ENCODE peak calls at places on chromosomes 7 and 10, in seven cellular contexts. One of them, this sample, is unnamed.

GRCh38 chr10:111344804-111345203 is 268.0 kb downstream of the ADRA2A start:
- DNase-seq in IMR-90: no peak
- DNase-seq in PC-3: no peak
- DNase-seq in psoas muscle: no peak
- DNase-seq in testis: no peak
- DNase-seq in esophagus squamous epithelium: no peak
- DNase-seq in gastrocnemius medialis: no peak
- DNase-seq in this sample: peak; percentile 55

GRCh38 chr10:79293841-79294705 is 53.2 kb upstream of the PPIF start:
- DNase-seq in IMR-90: peak; percentile 72
- DNase-seq in PC-3: peak; percentile 100
- DNase-seq in psoas muscle: no peak
- DNase-seq in testis: peak; percentile 34
- DNase-seq in esophagus squamous epithelium: no peak
- DNase-seq in gastrocnemius medialis: no peak
- DNase-seq in this sample: no peak

GRCh38 chr7:11748884-11749283 is 83.1 kb downstream of the THSD7A start:
- DNase-seq in IMR-90: no peak
- DNase-seq in PC-3: peak; percentile 3
- DNase-seq in psoas muscle: no peak
- DNase-seq in testis: no peak
- DNase-seq in esophagus squamous epithelium: no peak
- DNase-seq in gastrocnemius medialis: no peak
- DNase-seq in this sample: peak; percentile 33

GRCh38 chr7:96479015-96479645 is 157.2 kb upstream of the SLC25A13 start:
- DNase-seq in IMR-90: no peak
- DNase-seq in PC-3: no peak
- DNase-seq in psoas muscle: no peak
- DNase-seq in testis: no peak
- DNase-seq in esophagus squamous epithelium: no peak
- DNase-seq in gastrocnemius medialis: no peak
- DNase-seq in this sample: no peak

GRCh38 chr10:59905735-59906416 is 480 bp downstream of the CCDC6 start:
- DNase-seq in IMR-90: no peak
- DNase-seq in PC-3: no peak
- DNase-seq in psoas muscle: peak; percentile 23
- DNase-seq in testis: no peak
- DNase-seq in esophagus squamous epithelium: no peak
- DNase-seq in gastrocnemius medialis: no peak
- DNase-seq in this sample: no peak

GRCh38 chr10:12783326-12783725 is 218.2 kb downstream of the CCDC3 start:
- DNase-seq in IMR-90: no peak
- DNase-seq in PC-3: no peak
- DNase-seq in psoas muscle: no peak
- DNase-seq in testis: no peak
- DNase-seq in esophagus squamous epithelium: no peak
- DNase-seq in gastrocnemius medialis: no peak
- DNase-seq in this sample: no peak

GRCh38 chr10:114635101-114635500 is 23.0 kb downstream of the ABLIM1 start:
- DNase-seq in IMR-90: no peak
- DNase-seq in PC-3: peak; percentile 40
- DNase-seq in psoas muscle: no peak
- DNase-seq in testis: no peak
- DNase-seq in esophagus squamous epithelium: no peak
- DNase-seq in gastrocnemius medialis: no peak
- DNase-seq in this sample: no peak

GRCh38 chr10:33015798-33016547 is 57.9 kb upstream of the ITGB1 start:
- DNase-seq in IMR-90: peak; percentile 86
- DNase-seq in PC-3: peak; percentile 44
- DNase-seq in psoas muscle: no peak
- DNase-seq in testis: no peak
- DNase-seq in esophagus squamous epithelium: no peak
- DNase-seq in gastrocnemius medialis: no peak
- DNase-seq in this sample: no peak

GRCh38 chr7:96719164-96719563 is 9.5 kb upstream of the SEM1 start:
- DNase-seq in IMR-90: no peak
- DNase-seq in PC-3: no peak
- DNase-seq in psoas muscle: no peak
- DNase-seq in testis: no peak
- DNase-seq in esophagus squamous epithelium: no peak
- DNase-seq in gastrocnemius medialis: no peak
- DNase-seq in this sample: peak; percentile 63

GRCh38 chr10:21737061-21737460 is 203.0 kb downstream of the MLLT10 start:
- DNase-seq in IMR-90: no peak
- DNase-seq in PC-3: no peak
- DNase-seq in psoas muscle: no peak
- DNase-seq in testis: no peak
- DNase-seq in esophagus squamous epithelium: no peak
- DNase-seq in gastrocnemius medialis: no peak
- DNase-seq in this sample: no peak

GRCh38 chr10:43606323-43607198 is at the start of gene ZNF485:
- DNase-seq in IMR-90: peak; percentile 64
- DNase-seq in PC-3: peak; percentile 69
- DNase-seq in psoas muscle: peak; percentile 78
- DNase-seq in testis: peak; percentile 87
- DNase-seq in esophagus squamous epithelium: peak; percentile 7
- DNase-seq in gastrocnemius medialis: peak; percentile 54
- DNase-seq in this sample: peak; percentile 87
- TF ChIP-seq CTCF in IMR-90: no peak
- TF ChIP-seq CTCF in PC-3: no peak
- TF ChIP-seq CTCF in psoas muscle: no peak
- TF ChIP-seq CTCF in testis: no peak
- TF ChIP-seq CTCF in esophagus squamous epithelium: no peak
- TF ChIP-seq CTCF in gastrocnemius medialis: no peak
- TF ChIP-seq CTCF in this sample: no peak

DNA sequence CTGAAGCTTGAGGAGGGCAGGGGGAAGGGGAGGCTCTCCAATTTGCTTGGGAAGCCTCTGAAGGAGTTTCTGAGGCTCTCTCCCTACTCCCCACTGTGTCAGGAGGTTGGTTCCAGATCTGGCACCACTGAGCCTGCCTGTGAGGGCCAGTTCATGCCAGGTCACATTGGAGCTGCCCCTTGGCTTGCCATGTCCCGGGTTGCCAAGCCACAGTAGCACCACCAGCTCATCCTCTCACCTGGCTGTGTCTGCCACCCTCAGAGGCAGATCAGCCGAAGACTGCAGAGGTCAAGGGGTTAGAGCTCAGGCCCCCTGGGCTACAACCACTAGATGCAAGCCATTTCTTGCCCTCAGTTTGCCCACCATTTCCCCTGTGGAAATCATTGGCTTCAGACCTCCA is 3.1 kb downstream of the C10orf71 start:
- DNase-seq in IMR-90: no peak
- DNase-seq in PC-3: no peak
- DNase-seq in psoas muscle: no peak
- DNase-seq in testis: no peak
- DNase-seq in esophagus squamous epithelium: no peak
- DNase-seq in gastrocnemius medialis: peak; percentile 57
- DNase-seq in this sample: no peak
- H3K27ac ChIP-seq in IMR-90: no peak overlapping the region
- H3K27ac ChIP-seq in PC-3: no peak overlapping the region
- H3K27ac ChIP-seq in psoas muscle: peak overlapping the region; percentile 99
- H3K27ac ChIP-seq in testis: no peak overlapping the region
- H3K27ac ChIP-seq in esophagus squamous epithelium: no peak overlapping the region
- H3K27ac ChIP-seq in gastrocnemius medialis: peak overlapping the region; percentile 97
- H3K27ac ChIP-seq in this sample: no peak overlapping the region

DNA sequence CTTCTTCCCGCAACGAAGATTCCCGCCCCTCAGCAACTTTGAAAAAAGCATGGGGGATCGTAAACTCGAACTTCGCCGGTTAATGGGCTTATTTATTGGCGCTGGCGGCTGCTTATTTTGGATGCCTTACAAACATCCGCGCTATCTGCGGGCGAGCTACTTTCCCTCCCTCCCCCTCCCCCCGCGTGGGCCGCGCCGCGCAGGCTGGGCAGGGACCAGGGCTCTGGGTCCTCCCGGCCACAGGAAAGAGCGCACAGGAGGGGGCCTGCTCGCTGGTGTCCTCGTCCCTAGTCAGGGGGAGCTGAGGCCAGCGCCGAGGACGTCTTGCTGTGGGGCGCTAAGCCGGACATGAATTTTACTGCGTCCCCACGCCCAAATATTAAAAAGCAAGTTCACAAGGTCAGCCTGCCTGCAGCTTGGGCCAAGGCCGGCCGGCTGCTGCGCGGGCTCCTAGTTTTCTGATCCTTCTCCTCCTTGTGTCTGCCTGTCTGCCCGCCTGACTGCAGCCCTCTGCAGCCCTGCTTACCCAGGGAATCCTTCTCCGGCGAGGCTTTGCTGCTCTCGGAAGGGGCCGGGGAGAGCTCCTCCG is 1.2 kb downstream of the HOXA10 start:
- DNase-seq in IMR-90: no peak
- DNase-seq in PC-3: peak; percentile 87
- DNase-seq in psoas muscle: no peak
- DNase-seq in testis: no peak
- DNase-seq in esophagus squamous epithelium: no peak
- DNase-seq in gastrocnemius medialis: peak; percentile 73
- DNase-seq in this sample: peak; percentile 48
- H3K4me3 ChIP-seq in IMR-90: peak overlapping the region; percentile 38
- H3K4me3 ChIP-seq in PC-3: peak overlapping the region; percentile 84
- H3K4me3 ChIP-seq in psoas muscle: peak overlapping the region; percentile 79
- H3K4me3 ChIP-seq in testis: peak overlapping the region; percentile 39
- H3K4me3 ChIP-seq in esophagus squamous epithelium: peak overlapping the region; percentile 70
- H3K4me3 ChIP-seq in gastrocnemius medialis: peak overlapping the region; percentile 62
- H3K4me3 ChIP-seq in this sample: peak overlapping the region; percentile 43

GRCh38 chr10:131494451-131494850 is 182.9 kb upstream of the TCERG1L start:
- DNase-seq in IMR-90: no peak
- DNase-seq in PC-3: no peak
- DNase-seq in psoas muscle: no peak
- DNase-seq in testis: no peak
- DNase-seq in esophagus squamous epithelium: no peak
- DNase-seq in gastrocnemius medialis: no peak
- DNase-seq in this sample: no peak

GRCh38 chr10:131492211-131492610 is 180.7 kb upstream of the TCERG1L start:
- DNase-seq in IMR-90: no peak
- DNase-seq in PC-3: no peak
- DNase-seq in psoas muscle: no peak
- DNase-seq in testis: no peak
- DNase-seq in esophagus squamous epithelium: no peak
- DNase-seq in gastrocnemius medialis: no peak
- DNase-seq in this sample: no peak

GRCh38 chr10:131495224-131495623 is 183.7 kb upstream of the TCERG1L start:
- DNase-seq in IMR-90: no peak
- DNase-seq in PC-3: no peak
- DNase-seq in psoas muscle: no peak
- DNase-seq in testis: no peak
- DNase-seq in esophagus squamous epithelium: no peak
- DNase-seq in gastrocnemius medialis: no peak
- DNase-seq in this sample: no peak

GRCh38 chr10:131487822-131488221 is 176.3 kb upstream of the TCERG1L start:
- DNase-seq in IMR-90: no peak
- DNase-seq in PC-3: no peak
- DNase-seq in psoas muscle: no peak
- DNase-seq in testis: no peak
- DNase-seq in esophagus squamous epithelium: no peak
- DNase-seq in gastrocnemius medialis: no peak
- DNase-seq in this sample: peak; percentile 2

DNA sequence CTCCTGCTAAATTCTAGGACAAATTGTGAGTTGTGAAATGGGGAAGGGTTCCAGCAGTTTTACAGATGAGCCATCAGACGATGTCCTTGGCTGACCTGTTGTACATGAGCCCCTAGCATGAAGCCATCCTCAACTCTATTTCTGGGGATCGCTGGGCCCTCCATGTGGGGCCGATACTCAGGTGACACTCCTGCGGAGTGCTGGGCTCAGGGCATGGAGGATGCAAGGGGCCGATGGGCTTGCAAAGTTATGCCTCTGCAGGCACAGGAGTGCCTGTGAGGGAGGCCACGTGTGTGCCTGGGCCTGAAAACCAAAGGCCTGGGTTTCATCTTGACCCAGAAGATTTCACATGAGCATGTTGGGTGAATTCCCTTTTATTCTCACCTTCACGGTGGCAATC is 179.7 kb upstream of the TCERG1L start:
- DNase-seq in IMR-90: no peak
- DNase-seq in PC-3: no peak
- DNase-seq in psoas muscle: no peak
- DNase-seq in testis: no peak
- DNase-seq in esophagus squamous epithelium: no peak
- DNase-seq in gastrocnemius medialis: no peak
- DNase-seq in this sample: no peak
- TF ChIP-seq CTCF in IMR-90: no peak
- TF ChIP-seq CTCF in PC-3: no peak
- TF ChIP-seq CTCF in psoas muscle: no peak
- TF ChIP-seq CTCF in testis: no peak
- TF ChIP-seq CTCF in esophagus squamous epithelium: no peak
- TF ChIP-seq CTCF in gastrocnemius medialis: no peak
- TF ChIP-seq CTCF in this sample: no peak

GRCh38 chr10:103853428-103854264 is 1.7 kb downstream of the SH3PXD2A start:
- DNase-seq in IMR-90: no peak
- DNase-seq in PC-3: no peak
- DNase-seq in psoas muscle: no peak
- DNase-seq in testis: no peak
- DNase-seq in esophagus squamous epithelium: no peak
- DNase-seq in gastrocnemius medialis: no peak
- DNase-seq in this sample: no peak
- H3K27ac ChIP-seq in IMR-90: no peak overlapping the region
- H3K27ac ChIP-seq in PC-3: no peak overlapping the region
- H3K27ac ChIP-seq in psoas muscle: peak overlapping the region; percentile 88
- H3K27ac ChIP-seq in testis: peak overlapping the region; percentile 39
- H3K27ac ChIP-seq in esophagus squamous epithelium: peak overlapping the region; percentile 86
- H3K27ac ChIP-seq in gastrocnemius medialis: peak overlapping the region; percentile 73
- H3K27ac ChIP-seq in this sample: no peak overlapping the region

GRCh38 chr7:123797673-123798526 is 47.1 kb upstream of the HYAL4 start:
- DNase-seq in IMR-90: peak; percentile 78
- DNase-seq in PC-3: peak; percentile 94
- DNase-seq in psoas muscle: no peak
- DNase-seq in testis: no peak
- DNase-seq in esophagus squamous epithelium: no peak
- DNase-seq in gastrocnemius medialis: no peak
- DNase-seq in this sample: peak; percentile 86
- H3K4me3 ChIP-seq in IMR-90: no peak overlapping the region
- H3K4me3 ChIP-seq in PC-3: peak overlapping the region; percentile 35
- H3K4me3 ChIP-seq in psoas muscle: no peak overlapping the region
- H3K4me3 ChIP-seq in testis: no peak overlapping the region
- H3K4me3 ChIP-seq in esophagus squamous epithelium: peak overlapping the region; percentile 22
- H3K4me3 ChIP-seq in gastrocnemius medialis: peak overlapping the region; percentile 28
- H3K4me3 ChIP-seq in this sample: no peak overlapping the region

This sample was measured in GM23338.